ENCODE peak calls at places on chromosomes 4 and X, in six cellular contexts. One of them, this sample, is unnamed.

GRCh38 chr4:17448689-17449088 is 63.2 kb downstream of the QDPR start:
- DNase-seq in PC-3: peak
- DNase-seq in GM12865: peak
- DNase-seq in HFF-Myc: no peak
- DNase-seq in body of pancreas: no peak
- DNase-seq in left ventricle myocardium inferior: no peak
- DNase-seq in this sample: no peak

GRCh38 chr4:152591361-152591760 is 55.5 kb upstream of the FBXW7 start:
- DNase-seq in PC-3: no peak
- DNase-seq in GM12865: no peak
- DNase-seq in left ventricle myocardium inferior: peak
- DNase-seq in HFF-Myc: peak
- DNase-seq in body of pancreas: peak
- DNase-seq in this sample: peak

GRCh38 chrX:148290937-148291336 is 209.5 kb upstream of the AFF2 start:
- DNase-seq in HFF-Myc: no peak
- DNase-seq in body of pancreas: no peak
- DNase-seq in PC-3: no peak
- DNase-seq in left ventricle myocardium inferior: no peak
- DNase-seq in GM12865: no peak
- DNase-seq in this sample: no peak

GRCh38 chrX:50459615-50460014 is 11.0 kb downstream of the DGKK start:
- DNase-seq in HFF-Myc: no peak
- DNase-seq in body of pancreas: no peak
- DNase-seq in GM12865: no peak
- DNase-seq in left ventricle myocardium inferior: no peak
- DNase-seq in PC-3: no peak
- DNase-seq in this sample: no peak

GRCh38 chr4:163697121-163697520 is 202.6 kb downstream of the TMA16 start:
- DNase-seq in PC-3: peak
- DNase-seq in HFF-Myc: no peak
- DNase-seq in body of pancreas: no peak
- DNase-seq in left ventricle myocardium inferior: no peak
- DNase-seq in GM12865: no peak
- DNase-seq in this sample: no peak

GRCh38 chrX:103628386-103629290 is at the start of gene TCEAL1:
- DNase-seq in left ventricle myocardium inferior: peak
- DNase-seq in PC-3: peak
- DNase-seq in body of pancreas: peak
- DNase-seq in GM12865: peak
- DNase-seq in HFF-Myc: no peak
- DNase-seq in this sample: peak

GRCh38 chrX:40166582-40166981 is 68.8 kb upstream of the BCOR start:
- DNase-seq in PC-3: no peak
- DNase-seq in body of pancreas: no peak
- DNase-seq in HFF-Myc: no peak
- DNase-seq in left ventricle myocardium inferior: no peak
- DNase-seq in GM12865: no peak
- DNase-seq in this sample: peak

GRCh38 chr4:45471335-45471734 is 652.5 kb downstream of the GABRG1 start:
- DNase-seq in GM12865: no peak
- DNase-seq in PC-3: no peak
- DNase-seq in left ventricle myocardium inferior: no peak
- DNase-seq in body of pancreas: no peak
- DNase-seq in HFF-Myc: no peak
- DNase-seq in this sample: no peak

GRCh38 chrX:109362101-109362500 is 119.8 kb downstream of the GUCY2F start:
- DNase-seq in body of pancreas: no peak
- DNase-seq in PC-3: peak
- DNase-seq in GM12865: no peak
- DNase-seq in left ventricle myocardium inferior: no peak
- DNase-seq in HFF-Myc: no peak
- DNase-seq in this sample: no peak

GRCh38 chr4:173181769-173182374 is 13.3 kb downstream of the GALNT7 start:
- DNase-seq in HFF-Myc: no peak
- DNase-seq in PC-3: peak
- DNase-seq in GM12865: no peak
- DNase-seq in body of pancreas: no peak
- DNase-seq in left ventricle myocardium inferior: no peak
- DNase-seq in this sample: no peak

GRCh38 chr4:14924080-14924916 is 78.0 kb upstream of the CPEB2 start:
- DNase-seq in HFF-Myc: no peak
- DNase-seq in GM12865: no peak
- DNase-seq in PC-3: no peak
- DNase-seq in left ventricle myocardium inferior: no peak
- DNase-seq in body of pancreas: no peak
- DNase-seq in this sample: no peak

GRCh38 chr4:182074139-182074538 is 169.1 kb upstream of the TENM3 start:
- DNase-seq in PC-3: no peak
- DNase-seq in GM12865: no peak
- DNase-seq in body of pancreas: no peak
- DNase-seq in left ventricle myocardium inferior: no peak
- DNase-seq in HFF-Myc: no peak
- DNase-seq in this sample: no peak
- TF ChIP-seq CTCF in PC-3: no peak
- TF ChIP-seq CTCF in GM12865: no peak
- TF ChIP-seq CTCF in body of pancreas: no peak
- TF ChIP-seq CTCF in left ventricle myocardium inferior: no peak
- TF ChIP-seq CTCF in HFF-Myc: no peak
- TF ChIP-seq CTCF in this sample: no peak

GRCh38 chr4:185256444-185256843 is 47.0 kb downstream of the SNX25 start:
- DNase-seq in GM12865: no peak
- DNase-seq in body of pancreas: no peak
- DNase-seq in PC-3: peak
- DNase-seq in HFF-Myc: no peak
- DNase-seq in left ventricle myocardium inferior: no peak
- DNase-seq in this sample: no peak

GRCh38 chr4:185257086-185257485 is 47.7 kb downstream of the SNX25 start:
- DNase-seq in GM12865: peak
- DNase-seq in PC-3: no peak
- DNase-seq in left ventricle myocardium inferior: no peak
- DNase-seq in body of pancreas: no peak
- DNase-seq in HFF-Myc: no peak
- DNase-seq in this sample: no peak

GRCh38 chr4:185255868-185256267 is 46.5 kb downstream of the SNX25 start:
- DNase-seq in GM12865: peak
- DNase-seq in left ventricle myocardium inferior: no peak
- DNase-seq in PC-3: no peak
- DNase-seq in HFF-Myc: no peak
- DNase-seq in body of pancreas: no peak
- DNase-seq in this sample: no peak

GRCh38 chr4:185257694-185258093 is 48.3 kb downstream of the SNX25 start:
- DNase-seq in HFF-Myc: no peak
- DNase-seq in GM12865: no peak
- DNase-seq in PC-3: no peak
- DNase-seq in body of pancreas: no peak
- DNase-seq in left ventricle myocardium inferior: no peak
- DNase-seq in this sample: no peak

GRCh38 chr4:185254434-185254833 is 45.0 kb downstream of the SNX25 start:
- DNase-seq in PC-3: no peak
- DNase-seq in HFF-Myc: no peak
- DNase-seq in GM12865: no peak
- DNase-seq in body of pancreas: no peak
- DNase-seq in left ventricle myocardium inferior: no peak
- DNase-seq in this sample: no peak
- H3K4me3 ChIP-seq in PC-3: no peak
- H3K4me3 ChIP-seq in HFF-Myc: no peak
- H3K4me3 ChIP-seq in GM12865: no peak
- H3K4me3 ChIP-seq in body of pancreas: no peak
- H3K4me3 ChIP-seq in left ventricle myocardium inferior: no peak
- H3K4me3 ChIP-seq in this sample: no peak

DNA sequence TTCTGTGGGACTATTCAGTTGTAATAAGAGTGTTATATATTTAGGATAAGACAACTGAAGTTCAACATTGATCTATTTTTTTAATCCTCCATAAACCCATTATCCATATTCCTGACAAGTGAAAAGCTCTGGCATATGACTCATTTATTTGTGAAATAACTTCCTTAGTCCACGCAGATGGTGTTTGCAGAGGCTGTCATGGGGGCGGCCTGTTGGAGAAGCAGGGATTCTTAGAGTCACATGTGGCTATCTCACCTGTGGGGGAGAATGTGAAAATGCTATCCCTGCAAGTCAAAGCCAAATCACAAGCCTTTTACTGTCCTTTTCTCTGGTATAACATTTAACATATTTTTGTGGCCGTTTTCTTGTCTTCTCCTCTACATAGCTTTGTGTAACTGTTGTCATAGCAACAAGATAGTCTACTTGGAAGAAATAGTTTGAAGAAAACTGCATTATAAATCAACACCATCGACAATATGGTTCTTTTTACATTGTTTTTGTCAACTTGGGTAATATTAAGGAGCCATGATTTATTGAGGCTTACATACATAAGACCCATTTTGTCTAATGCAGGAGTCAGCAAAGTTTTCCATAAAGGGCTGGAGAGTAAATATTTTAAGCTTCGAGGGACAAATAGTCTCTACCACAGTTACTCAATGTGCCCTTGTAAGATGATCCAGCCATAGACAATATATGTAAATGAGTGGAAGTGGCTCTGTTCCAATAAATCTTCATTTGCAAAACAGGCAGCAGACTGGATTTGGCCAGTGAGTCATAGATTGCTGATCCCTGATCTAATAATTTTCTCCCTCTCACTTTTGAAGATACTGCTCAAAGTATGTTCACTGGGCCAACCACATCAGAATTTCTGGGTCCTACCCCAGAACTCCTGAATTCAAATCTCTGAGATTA is 395.0 kb downstream of the DTHD1 start:
- DNase-seq in left ventricle myocardium inferior: no peak
- DNase-seq in body of pancreas: no peak
- DNase-seq in HFF-Myc: no peak
- DNase-seq in GM12865: no peak
- DNase-seq in PC-3: no peak
- DNase-seq in this sample: no peak
- TF ChIP-seq CTCF in left ventricle myocardium inferior: no peak
- TF ChIP-seq CTCF in body of pancreas: no peak
- TF ChIP-seq CTCF in HFF-Myc: no peak
- TF ChIP-seq CTCF in GM12865: no peak
- TF ChIP-seq CTCF in PC-3: no peak
- TF ChIP-seq CTCF in this sample: no peak

GRCh38 chr4:95540227-95540626 is 8.5 kb downstream of the UNC5C start:
- DNase-seq in HFF-Myc: no peak
- DNase-seq in PC-3: no peak
- DNase-seq in GM12865: no peak
- DNase-seq in body of pancreas: no peak
- DNase-seq in left ventricle myocardium inferior: no peak
- DNase-seq in this sample: no peak
- H3K4me3 ChIP-seq in HFF-Myc: no peak
- H3K4me3 ChIP-seq in PC-3: no peak
- H3K4me3 ChIP-seq in GM12865: no peak
- H3K4me3 ChIP-seq in body of pancreas: no peak
- H3K4me3 ChIP-seq in left ventricle myocardium inferior: peak
- H3K4me3 ChIP-seq in this sample: no peak

GRCh38 chrX:45743081-45743533 is 542.4 kb upstream of the DIPK2B start:
- DNase-seq in HFF-Myc: no peak
- DNase-seq in body of pancreas: no peak
- DNase-seq in left ventricle myocardium inferior: no peak
- DNase-seq in PC-3: peak
- DNase-seq in GM12865: peak
- DNase-seq in this sample: peak
- TF ChIP-seq CTCF in HFF-Myc: peak
- TF ChIP-seq CTCF in body of pancreas: no peak
- TF ChIP-seq CTCF in left ventricle myocardium inferior: no peak
- TF ChIP-seq CTCF in PC-3: peak
- TF ChIP-seq CTCF in GM12865: no peak
- TF ChIP-seq CTCF in this sample: peak

GRCh38 chr4:26272654-26273307 is 48.0 kb upstream of the RBPJ start:
- DNase-seq in HFF-Myc: no peak
- DNase-seq in PC-3: no peak
- DNase-seq in body of pancreas: no peak
- DNase-seq in GM12865: no peak
- DNase-seq in left ventricle myocardium inferior: no peak
- DNase-seq in this sample: no peak
- H3K4me3 ChIP-seq in HFF-Myc: no peak
- H3K4me3 ChIP-seq in PC-3: no peak
- H3K4me3 ChIP-seq in body of pancreas: no peak
- H3K4me3 ChIP-seq in GM12865: no peak
- H3K4me3 ChIP-seq in left ventricle myocardium inferior: no peak
- H3K4me3 ChIP-seq in this sample: no peak

GRCh38 chrX:9606971-9607370 is 142.1 kb downstream of the TBL1X start:
- DNase-seq in body of pancreas: no peak
- DNase-seq in GM12865: no peak
- DNase-seq in left ventricle myocardium inferior: no peak
- DNase-seq in HFF-Myc: no peak
- DNase-seq in PC-3: no peak
- DNase-seq in this sample: no peak

GRCh38 chrX:9604111-9604907 is 139.5 kb downstream of the TBL1X start:
- DNase-seq in PC-3: no peak
- DNase-seq in left ventricle myocardium inferior: peak
- DNase-seq in GM12865: no peak
- DNase-seq in HFF-Myc: no peak
- DNase-seq in body of pancreas: peak
- DNase-seq in this sample: no peak

GRCh38 chrX:9609987-9610386 is 145.1 kb downstream of the TBL1X start:
- DNase-seq in left ventricle myocardium inferior: no peak
- DNase-seq in HFF-Myc: no peak
- DNase-seq in body of pancreas: no peak
- DNase-seq in GM12865: no peak
- DNase-seq in PC-3: no peak
- DNase-seq in this sample: no peak

GRCh38 chrX:9605484-9605883 is 140.6 kb downstream of the TBL1X start:
- DNase-seq in left ventricle myocardium inferior: no peak
- DNase-seq in HFF-Myc: no peak
- DNase-seq in body of pancreas: no peak
- DNase-seq in PC-3: no peak
- DNase-seq in GM12865: no peak
- DNase-seq in this sample: no peak

DNA sequence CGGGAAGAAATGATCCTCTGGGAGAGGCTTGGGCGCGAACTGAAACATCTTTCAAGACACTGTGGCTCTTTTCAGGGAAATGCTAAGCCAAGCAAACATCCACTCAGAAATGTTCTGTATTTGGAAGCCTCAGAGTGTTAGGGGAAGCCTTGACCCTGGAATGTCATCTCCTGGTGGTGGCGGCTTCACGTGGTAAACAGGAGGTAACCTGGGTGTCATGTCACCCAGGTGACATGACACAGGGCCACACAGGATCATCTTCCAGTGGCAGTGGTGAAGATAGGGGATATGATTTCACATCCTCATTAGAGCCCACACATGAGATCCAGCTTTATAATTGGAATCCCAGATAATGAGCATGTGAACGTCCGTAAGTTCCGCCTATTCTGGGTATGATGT is 140.0 kb downstream of the TBL1X start:
- DNase-seq in left ventricle myocardium inferior: no peak
- DNase-seq in body of pancreas: no peak
- DNase-seq in GM12865: no peak
- DNase-seq in PC-3: no peak
- DNase-seq in HFF-Myc: no peak
- DNase-seq in this sample: no peak
- TF ChIP-seq CTCF in left ventricle myocardium inferior: no peak
- TF ChIP-seq CTCF in body of pancreas: no peak
- TF ChIP-seq CTCF in GM12865: no peak
- TF ChIP-seq CTCF in PC-3: no peak
- TF ChIP-seq CTCF in HFF-Myc: no peak
- TF ChIP-seq CTCF in this sample: no peak

GRCh38 chr4:98939446-98939845 is 10.5 kb upstream of the EIF4E start:
- DNase-seq in HFF-Myc: no peak
- DNase-seq in left ventricle myocardium inferior: no peak
- DNase-seq in GM12865: no peak
- DNase-seq in PC-3: no peak
- DNase-seq in body of pancreas: no peak
- DNase-seq in this sample: no peak
- H3K4me3 ChIP-seq in HFF-Myc: no peak
- H3K4me3 ChIP-seq in left ventricle myocardium inferior: no peak
- H3K4me3 ChIP-seq in GM12865: no peak
- H3K4me3 ChIP-seq in PC-3: no peak
- H3K4me3 ChIP-seq in body of pancreas: no peak
- H3K4me3 ChIP-seq in this sample: no peak

GRCh38 chr4:127777487-127777886 is 4.6 kb upstream of the HSPA4L start:
- DNase-seq in body of pancreas: no peak
- DNase-seq in HFF-Myc: no peak
- DNase-seq in GM12865: no peak
- DNase-seq in left ventricle myocardium inferior: no peak
- DNase-seq in PC-3: no peak
- DNase-seq in this sample: no peak
- TF ChIP-seq CTCF in body of pancreas: no peak
- TF ChIP-seq CTCF in HFF-Myc: no peak
- TF ChIP-seq CTCF in GM12865: no peak
- TF ChIP-seq CTCF in left ventricle myocardium inferior: no peak
- TF ChIP-seq CTCF in PC-3: no peak
- TF ChIP-seq CTCF in this sample: no peak